ENCODE peak calls at places on chromosomes 3 and 15, in four cellular contexts. D is PC-3, V is colonic mucosa, A is uterus. R is an unnamed sample.

GRCh38 chr3:13015286-13016082 is 57.7 kb downstream of the IQSEC1 start:
- DNase-seq in V (no peak), D (no peak), A (no peak), R (peak; percentile 42)

GRCh38 chr3:197224034-197224444 is 74.4 kb downstream of the DLG1 start:
- DNase-seq in A (no peak), V (no peak), D (peak; percentile 81), R (no peak)

GRCh38 chr3:133374706-133375105 is 25.1 kb upstream of the BFSP2 start:
- DNase-seq in A (no peak), D (no peak), V (no peak), R (no peak)

GRCh38 chr3:14791343-14791945 is 27.3 kb upstream of the FGD5 start:
- DNase-seq in V (peak; percentile 76), A (peak; percentile 64), D (peak; percentile 68), R (peak; percentile 30)

GRCh38 chr3:184808021-184808420 is 3.9 kb upstream of the VPS8 start:
- DNase-seq in A (no peak), V (no peak), D (no peak), R (no peak)

GRCh38 chr3:72591522-72592421 is 256.5 kb downstream of the SHQ1 start:
- DNase-seq in V (peak; percentile 30), A (peak; percentile 57), D (peak; percentile 88), R (peak; percentile 35)

GRCh38 chr15:77496710-77497107 is 76.0 kb downstream of the HMG20A start:
- DNase-seq in A (peak; percentile 89), V (peak; percentile 81), D (peak; percentile 76), R (peak; percentile 90)

GRCh38 chr15:25062551-25063430 is 108.0 kb downstream of the SNRPN start:
- DNase-seq in D (no peak), V (no peak), A (no peak), R (no peak)

GRCh38 chr15:99446565-99447496 is 119.0 kb upstream of the MEF2A start:
- DNase-seq in D (no peak), V (no peak), A (peak; percentile 10), R (peak; percentile 15)

GRCh38 chr15:83207622-83208356 is at the start of gene HDGFL3:
- DNase-seq in D (peak; percentile 59), V (peak; percentile 37), A (peak; percentile 64), R (peak; percentile 79)

GRCh38 chr15:58981808-58982475 is 5.5 kb upstream of the RNF111 start:
- DNase-seq in D (no peak), A (no peak), V (no peak), R (no peak)

GRCh38 chr3:129686941-129687340 is 80.5 kb upstream of the PLXND1 start:
- DNase-seq in A (no peak), V (no peak), D (peak; percentile 35), R (no peak)

GRCh38 chr3:189212681-189213080 is 40.9 kb downstream of the TPRG1 start:
- DNase-seq in A (no peak), V (no peak), D (no peak), R (no peak)

GRCh38 chr3:72968280-72968679 is 28.3 kb upstream of the PPP4R2 start:
- DNase-seq in D (no peak), V (no peak), A (no peak), R (no peak)

GRCh38 chr15:35068861-35069260 is 16.2 kb downstream of the NANOGP8 start:
- DNase-seq in A (no peak), V (no peak), D (no peak), R (no peak)

GRCh38 chr15:75720787-75721461 is 8.3 kb upstream of the CSPG4 start:
- DNase-seq in A (no peak), D (peak; percentile 85), V (peak; percentile 89), R (peak; percentile 71)

GRCh38 chr3:28799084-28799483 is 450.5 kb upstream of the AZI2 start:
- DNase-seq in A (no peak), V (no peak), D (peak; percentile 42), R (no peak)

GRCh38 chr3:40574661-40575060 is 49.9 kb downstream of the ZNF621 start:
- DNase-seq in D (no peak), A (no peak), V (no peak), R (no peak)

GRCh38 chr3:170278632-170279031 is 56.4 kb downstream of the PRKCI start:
- DNase-seq in D (no peak), V (peak; percentile 29), A (no peak), R (no peak)

GRCh38 chr15:66452421-66452820 is 45.1 kb downstream of the SNAPC5 start:
- DNase-seq in A (no peak), V (no peak), D (no peak), R (no peak)

GRCh38 chr3:18062289-18063025 is 320.0 kb upstream of the TBC1D5 start:
- DNase-seq in D (peak; percentile 54), V (no peak), A (no peak), R (no peak)

GRCh38 chr3:4825572-4826236 is 153.5 kb upstream of the BHLHE40 start:
- DNase-seq in A (no peak), D (no peak), V (peak; percentile 81), R (no peak)

GRCh38 chr3:157460253-157460652 is 23.6 kb downstream of the PTX3 start:
- DNase-seq in A (no peak), D (peak; percentile 86), V (no peak), R (no peak)

GRCh38 chr3:30680789-30681188 is 74.4 kb downstream of the TGFBR2 start:
- DNase-seq in D (no peak), A (no peak), V (no peak), R (no peak)

GRCh38 chr3:85360742-85361387 is 402.1 kb downstream of the CADM2 start:
- DNase-seq in V (peak; percentile 35), A (no peak), D (peak; percentile 83), R (peak; percentile 35)

GRCh38 chr3:58386966-58387365 is 46.7 kb downstream of the PDHB start:
- DNase-seq in V (peak; percentile 28), D (no peak), A (no peak), R (peak; percentile 17)
- H3K27ac ChIP-seq in V (peak overlapping the region; percentile 10), D (peak overlapping the region; percentile 93), A (peak overlapping the region; percentile 59), R (peak overlapping the region; percentile 64)

GRCh38 chr3:33438871-33439270 is 1.3 kb downstream of the UBP1 start:
- DNase-seq in V (no peak), D (no peak), A (no peak), R (no peak)

GRCh38 chr3:33438284-33438668 is 1.9 kb downstream of the UBP1 start:
- DNase-seq in A (no peak), D (peak; percentile 36), V (no peak), R (no peak)

GRCh38 chr3:33440328-33440577 is at the start of gene UBP1:
- DNase-seq in V (no peak), D (no peak), A (no peak), R (no peak)

GRCh38 chr3:33439421-33440327 is 531 bp downstream of the UBP1 start:
- DNase-seq in A (peak; percentile 54), V (peak; percentile 55), D (peak; percentile 31), R (peak; percentile 72)

DNA sequence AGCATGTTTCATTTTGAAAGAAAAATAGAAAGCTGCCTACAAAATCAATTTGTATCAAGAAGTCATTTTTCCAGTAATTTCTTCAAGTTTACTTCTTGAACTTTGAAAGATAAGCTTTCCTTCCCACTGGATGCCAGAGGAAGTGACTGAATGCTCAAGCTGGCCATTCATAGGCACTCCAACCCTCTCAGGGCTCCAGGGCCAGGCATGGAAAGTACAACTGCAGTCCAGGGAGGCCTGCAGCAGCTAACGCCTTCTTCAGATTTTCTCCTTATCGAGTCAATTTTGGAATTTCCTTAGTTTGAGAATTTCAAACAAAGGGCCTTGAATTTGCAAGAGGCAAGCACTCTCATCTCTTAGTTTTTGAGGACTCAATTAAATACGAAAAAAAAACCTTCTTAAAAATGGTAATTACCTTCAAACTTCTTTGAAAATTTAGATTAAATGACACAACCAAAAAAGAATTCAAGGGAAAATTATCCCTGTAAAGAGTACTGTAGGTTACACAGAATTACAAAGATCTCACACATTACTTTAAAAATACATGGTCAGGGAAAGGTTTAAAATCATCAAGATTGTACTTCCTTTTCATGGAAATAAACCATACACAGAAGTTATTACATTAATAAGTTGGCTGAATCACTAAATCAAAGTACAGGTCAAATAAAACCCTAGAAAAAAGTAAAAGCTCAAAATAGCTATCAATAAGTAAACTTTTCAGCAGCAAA is 2.5 kb downstream of the UBP1 start:
- DNase-seq in A (no peak), D (peak; percentile 57), V (peak; percentile 28), R (peak; percentile 42)
- H3K4me3 ChIP-seq in A (peak overlapping the region; percentile 83), D (peak overlapping the region; percentile 84), V (peak overlapping the region; percentile 70), R (no peak overlapping the region)

GRCh38 chr15:33467816-33468163 is 157.0 kb downstream of the RYR3 start:
- DNase-seq in V (no peak), D (no peak), A (no peak), R (no peak)
- H3K27ac ChIP-seq in V (no peak overlapping the region), D (no peak overlapping the region), A (no peak overlapping the region), R (no peak overlapping the region)

GRCh38 chr15:39580117-39580629 is 706 bp upstream of the THBS1 start:
- DNase-seq in V (peak; percentile 98), A (peak; percentile 98), D (peak; percentile 96), R (peak; percentile 88)

GRCh38 chr15:39582977-39583585 is 2.2 kb downstream of the THBS1 start:
- DNase-seq in V (no peak), D (no peak), A (no peak), R (no peak)

GRCh38 chr15:39580630-39581500 is at the start of gene THBS1:
- DNase-seq in V (peak; percentile 91), D (peak; percentile 94), A (peak; percentile 94), R (peak; percentile 80)

GRCh38 chr15:39582286-39582976 is 1.6 kb downstream of the THBS1 start:
- DNase-seq in A (peak; percentile 57), D (peak; percentile 17), V (peak; percentile 61), R (no peak)

DNA sequence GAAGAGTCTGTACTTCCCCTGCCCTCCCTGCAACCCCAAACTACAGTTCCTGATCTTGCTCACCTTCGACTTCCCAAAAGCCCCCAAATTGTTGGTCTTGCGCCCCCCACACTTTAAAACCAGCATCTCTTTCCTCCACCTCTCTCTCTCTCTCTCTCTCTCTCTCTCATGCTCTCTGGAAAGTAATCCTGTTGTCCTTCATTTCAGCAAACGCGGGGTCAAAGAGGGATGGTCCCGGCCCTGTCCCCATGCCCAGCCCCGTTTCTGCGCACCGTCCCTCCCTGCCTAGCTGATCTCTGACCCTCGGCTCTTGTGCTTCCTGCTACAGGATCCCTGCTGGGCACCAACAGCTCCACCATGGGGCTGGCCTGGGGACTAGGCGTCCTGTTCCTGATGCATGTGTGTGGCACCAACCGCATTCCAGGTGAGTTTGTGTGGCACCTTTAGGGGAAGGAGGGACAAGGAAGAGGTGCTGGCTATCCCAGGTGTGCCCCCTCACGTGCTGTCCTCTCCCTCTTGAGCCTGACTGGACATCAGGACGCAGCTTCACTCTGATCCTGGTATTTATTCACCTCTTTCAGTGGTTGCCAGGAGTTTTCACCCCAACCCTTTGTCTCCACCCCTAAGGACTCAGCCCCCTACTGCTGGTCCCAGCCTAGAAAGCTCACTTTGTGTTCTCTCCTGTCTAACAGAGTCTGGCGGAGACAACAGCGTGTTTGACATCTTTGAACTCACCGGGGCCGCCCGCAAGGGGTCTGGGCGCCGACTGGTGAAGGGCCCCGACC is 814 bp downstream of the THBS1 start:
- DNase-seq in V (peak; percentile 87), D (peak; percentile 76), A (peak; percentile 64), R (peak; percentile 28)
- H3K4me3 ChIP-seq in V (peak overlapping the region; percentile 62), D (peak overlapping the region; percentile 87), A (peak overlapping the region; percentile 90), R (peak overlapping the region; percentile 45)

DNA sequence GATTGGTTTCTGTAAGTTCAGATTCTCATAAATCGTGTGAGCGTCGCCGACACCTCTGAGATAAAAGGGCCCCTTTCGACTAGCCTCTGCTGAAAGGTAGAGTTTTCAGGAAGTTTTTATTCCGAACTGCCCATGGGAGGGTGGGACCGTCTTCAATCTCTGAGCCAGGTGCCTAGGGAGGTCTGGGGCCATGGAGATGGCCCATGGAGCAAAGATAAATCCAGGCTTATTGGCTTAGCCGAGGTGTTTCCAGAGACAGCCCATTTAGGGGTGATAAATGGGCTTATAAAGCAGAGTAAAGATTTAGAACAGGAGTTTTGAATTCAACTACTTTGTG is 442 bp downstream of the QTRT2 start:
- DNase-seq in V (no peak), D (no peak), A (no peak), R (no peak)
- H3K27ac ChIP-seq in V (peak overlapping the region; percentile 84), D (peak overlapping the region; percentile 71), A (peak overlapping the region; percentile 67), R (peak overlapping the region; percentile 87)

R was measured in adrenal gland.